ENCODE peak calls at places on chromosomes 11 and 22, in five cellular contexts. One of them, this sample, is unnamed.

GRCh38 chr11:69942333-69942820 is 123.2 kb upstream of the FGF3 start:
- DNase-seq in MCF 10A: no peak
- DNase-seq in progenitor cell of endocrine pancreas: no peak
- DNase-seq in tibial nerve: no peak
- DNase-seq in psoas muscle: no peak
- DNase-seq in this sample: no peak

GRCh38 chr22:17569971-17570511 is 6.7 kb downstream of the SLC25A18 start:
- DNase-seq in MCF 10A: peak; percentile 71
- DNase-seq in progenitor cell of endocrine pancreas: no peak
- DNase-seq in tibial nerve: no peak
- DNase-seq in psoas muscle: no peak
- DNase-seq in this sample: no peak

GRCh38 chr11:74091549-74091948 is 79.3 kb downstream of the C2CD3 start:
- DNase-seq in MCF 10A: no peak
- DNase-seq in progenitor cell of endocrine pancreas: no peak
- DNase-seq in tibial nerve: no peak
- DNase-seq in psoas muscle: no peak
- DNase-seq in this sample: no peak

GRCh38 chr11:108754901-108755625 is 90.2 kb downstream of the DDX10 start:
- DNase-seq in MCF 10A: peak; percentile 40
- DNase-seq in progenitor cell of endocrine pancreas: no peak
- DNase-seq in tibial nerve: peak; percentile 45
- DNase-seq in psoas muscle: no peak
- DNase-seq in this sample: no peak

GRCh38 chr11:35066783-35067476 is 72.0 kb upstream of the CD44 start:
- DNase-seq in MCF 10A: no peak
- DNase-seq in progenitor cell of endocrine pancreas: no peak
- DNase-seq in tibial nerve: no peak
- DNase-seq in psoas muscle: no peak
- DNase-seq in this sample: no peak

GRCh38 chr22:47125603-47126002 is 363.2 kb downstream of the TBC1D22A start:
- DNase-seq in MCF 10A: no peak
- DNase-seq in progenitor cell of endocrine pancreas: no peak
- DNase-seq in tibial nerve: no peak
- DNase-seq in psoas muscle: no peak
- DNase-seq in this sample: no peak

GRCh38 chr11:129021295-129021694 is 78.6 kb upstream of the TP53AIP1 start:
- DNase-seq in MCF 10A: no peak
- DNase-seq in progenitor cell of endocrine pancreas: no peak
- DNase-seq in tibial nerve: no peak
- DNase-seq in psoas muscle: no peak
- DNase-seq in this sample: no peak

GRCh38 chr11:11037162-11037732 is 179.4 kb upstream of the ZBED5 start:
- DNase-seq in MCF 10A: no peak
- DNase-seq in progenitor cell of endocrine pancreas: no peak
- DNase-seq in tibial nerve: no peak
- DNase-seq in psoas muscle: no peak
- DNase-seq in this sample: no peak

GRCh38 chr11:48082771-48083170 is 102.4 kb downstream of the PTPRJ start:
- DNase-seq in MCF 10A: no peak
- DNase-seq in progenitor cell of endocrine pancreas: no peak
- DNase-seq in tibial nerve: no peak
- DNase-seq in psoas muscle: no peak
- DNase-seq in this sample: no peak

GRCh38 chr11:93059074-93059957 is 89.9 kb downstream of the MTNR1B start:
- DNase-seq in MCF 10A: no peak
- DNase-seq in progenitor cell of endocrine pancreas: no peak
- DNase-seq in tibial nerve: no peak
- DNase-seq in psoas muscle: no peak
- DNase-seq in this sample: no peak

GRCh38 chr22:24138649-24139420 is 42.5 kb upstream of the SUSD2 start:
- DNase-seq in MCF 10A: no peak
- DNase-seq in progenitor cell of endocrine pancreas: no peak
- DNase-seq in tibial nerve: no peak
- DNase-seq in psoas muscle: no peak
- DNase-seq in this sample: no peak

GRCh38 chr11:71334191-71334590 is 81.8 kb upstream of the SHANK2 start:
- DNase-seq in MCF 10A: no peak
- DNase-seq in progenitor cell of endocrine pancreas: no peak
- DNase-seq in tibial nerve: no peak
- DNase-seq in psoas muscle: peak; percentile 23
- DNase-seq in this sample: no peak

GRCh38 chr11:37496196-37496595 is 898.2 kb upstream of the RAG2 start:
- DNase-seq in MCF 10A: no peak
- DNase-seq in progenitor cell of endocrine pancreas: no peak
- DNase-seq in tibial nerve: no peak
- DNase-seq in psoas muscle: no peak
- DNase-seq in this sample: no peak

GRCh38 chr22:29907753-29908515 is 25.0 kb downstream of the MTMR3 start:
- DNase-seq in MCF 10A: peak; percentile 98
- DNase-seq in progenitor cell of endocrine pancreas: no peak
- DNase-seq in tibial nerve: peak; percentile 46
- DNase-seq in psoas muscle: peak; percentile 90
- DNase-seq in this sample: no peak

GRCh38 chr11:1010006-1010405 is 26.5 kb downstream of the MUC6 start:
- DNase-seq in MCF 10A: no peak
- DNase-seq in progenitor cell of endocrine pancreas: no peak
- DNase-seq in tibial nerve: no peak
- DNase-seq in psoas muscle: no peak
- DNase-seq in this sample: no peak

GRCh38 chr11:33652001-33652400 is 48.6 kb downstream of the C11orf91 start:
- DNase-seq in MCF 10A: no peak
- DNase-seq in progenitor cell of endocrine pancreas: no peak
- DNase-seq in tibial nerve: no peak
- DNase-seq in psoas muscle: no peak
- DNase-seq in this sample: no peak

GRCh38 chr22:26577081-26577480 is 12.9 kb downstream of the TPST2 start:
- DNase-seq in MCF 10A: no peak
- DNase-seq in progenitor cell of endocrine pancreas: no peak
- DNase-seq in tibial nerve: no peak
- DNase-seq in psoas muscle: no peak
- DNase-seq in this sample: no peak

GRCh38 chr22:42152661-42153270 is 22.2 kb upstream of the CYP2D6 start:
- DNase-seq in MCF 10A: no peak
- DNase-seq in progenitor cell of endocrine pancreas: no peak
- DNase-seq in tibial nerve: no peak
- DNase-seq in psoas muscle: no peak
- DNase-seq in this sample: no peak

GRCh38 chr11:118366287-118366686 is 6.9 kb downstream of the UBE4A start:
- DNase-seq in MCF 10A: no peak
- DNase-seq in progenitor cell of endocrine pancreas: no peak
- DNase-seq in tibial nerve: no peak
- DNase-seq in psoas muscle: no peak
- DNase-seq in this sample: no peak

GRCh38 chr11:33920838-33921613 is 29.1 kb upstream of the LMO2 start:
- DNase-seq in MCF 10A: no peak
- DNase-seq in progenitor cell of endocrine pancreas: no peak
- DNase-seq in tibial nerve: no peak
- DNase-seq in psoas muscle: no peak
- DNase-seq in this sample: no peak

GRCh38 chr11:117145393-117145761 is 1.3 kb downstream of the PAFAH1B2 start:
- DNase-seq in MCF 10A: peak; percentile 44
- DNase-seq in progenitor cell of endocrine pancreas: no peak
- DNase-seq in tibial nerve: no peak
- DNase-seq in psoas muscle: no peak
- DNase-seq in this sample: peak; percentile 7

GRCh38 chr22:19244600-19245352 is 46.7 kb downstream of the CLTCL1 start:
- DNase-seq in MCF 10A: no peak
- DNase-seq in progenitor cell of endocrine pancreas: no peak
- DNase-seq in tibial nerve: no peak
- DNase-seq in psoas muscle: no peak
- DNase-seq in this sample: no peak

GRCh38 chr11:63639195-63639832 is 25.1 kb upstream of the PLAAT3 start:
- DNase-seq in MCF 10A: no peak
- DNase-seq in progenitor cell of endocrine pancreas: no peak
- DNase-seq in tibial nerve: no peak
- DNase-seq in psoas muscle: no peak
- DNase-seq in this sample: no peak

GRCh38 chr11:67357831-67358555 is 4.6 kb upstream of the POLD4 start:
- DNase-seq in MCF 10A: peak; percentile 72
- DNase-seq in progenitor cell of endocrine pancreas: no peak
- DNase-seq in tibial nerve: no peak
- DNase-seq in psoas muscle: no peak
- DNase-seq in this sample: no peak

GRCh38 chr11:65504671-65505433 is 6.0 kb downstream of the MALAT1 start:
- DNase-seq in MCF 10A: no peak
- DNase-seq in progenitor cell of endocrine pancreas: no peak
- DNase-seq in tibial nerve: no peak
- DNase-seq in psoas muscle: no peak
- DNase-seq in this sample: no peak

DNA sequence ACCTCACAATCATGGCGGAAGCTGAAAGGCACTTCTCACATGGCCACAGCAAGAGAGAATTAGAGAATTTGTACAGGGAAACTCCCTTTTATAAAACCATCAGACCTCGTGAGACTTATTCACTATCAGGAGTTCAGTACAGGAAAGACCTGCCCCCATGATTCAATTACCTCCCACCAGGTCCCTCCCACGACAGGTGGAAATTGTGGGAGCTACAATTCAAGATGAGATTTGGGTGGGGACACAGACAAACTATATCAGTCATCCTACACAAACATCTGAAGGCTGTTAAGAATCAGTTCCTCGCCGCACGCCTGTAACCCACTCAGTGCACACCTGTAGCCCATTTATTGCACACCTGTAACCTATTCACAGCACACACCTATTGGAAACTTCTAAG is 39.8 kb downstream of the CHST1 start:
- DNase-seq in MCF 10A: no peak
- DNase-seq in progenitor cell of endocrine pancreas: no peak
- DNase-seq in tibial nerve: no peak
- DNase-seq in psoas muscle: no peak
- DNase-seq in this sample: no peak
- TF ChIP-seq CTCF in MCF 10A: no peak
- TF ChIP-seq CTCF in progenitor cell of endocrine pancreas: no peak
- TF ChIP-seq CTCF in tibial nerve: no peak
- TF ChIP-seq CTCF in psoas muscle: no peak
- TF ChIP-seq CTCF in this sample: no peak

DNA sequence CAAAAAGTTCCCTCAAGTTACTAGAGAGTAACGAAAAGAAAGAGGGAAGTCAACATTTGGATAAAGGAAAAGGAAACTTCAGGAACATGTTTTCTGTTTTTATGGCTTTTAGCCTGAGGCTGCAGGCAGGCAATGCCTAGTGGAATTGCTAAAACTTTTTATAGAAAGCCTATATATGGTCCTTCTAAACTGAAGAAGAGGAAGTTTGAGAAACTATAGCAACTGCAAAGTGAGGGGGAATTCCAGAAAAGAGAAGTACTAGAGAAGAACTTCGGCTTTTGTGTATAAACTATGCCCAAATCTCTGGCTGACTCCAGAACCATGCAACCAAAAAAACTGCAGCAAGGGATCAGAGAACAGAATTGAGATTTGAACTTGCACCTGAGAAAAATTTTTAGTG is 74.3 kb upstream of the ARHGAP42 start:
- DNase-seq in MCF 10A: no peak
- DNase-seq in progenitor cell of endocrine pancreas: no peak
- DNase-seq in tibial nerve: no peak
- DNase-seq in psoas muscle: no peak
- DNase-seq in this sample: no peak
- TF ChIP-seq CTCF in MCF 10A: no peak
- TF ChIP-seq CTCF in progenitor cell of endocrine pancreas: no peak
- TF ChIP-seq CTCF in tibial nerve: no peak
- TF ChIP-seq CTCF in psoas muscle: no peak
- TF ChIP-seq CTCF in this sample: no peak

GRCh38 chr11:82676483-82677094 is 57.1 kb downstream of the FAM181B start:
- DNase-seq in MCF 10A: peak; percentile 13
- DNase-seq in progenitor cell of endocrine pancreas: no peak
- DNase-seq in tibial nerve: no peak
- DNase-seq in psoas muscle: no peak
- DNase-seq in this sample: no peak
- TF ChIP-seq CTCF in MCF 10A: peak; percentile 58
- TF ChIP-seq CTCF in progenitor cell of endocrine pancreas: peak; percentile 37
- TF ChIP-seq CTCF in tibial nerve: no peak
- TF ChIP-seq CTCF in psoas muscle: peak; percentile 16
- TF ChIP-seq CTCF in this sample: peak; percentile 69

GRCh38 chr22:39227542-39228272 is 17.1 kb downstream of the PDGFB start:
- DNase-seq in MCF 10A: no peak
- DNase-seq in progenitor cell of endocrine pancreas: no peak
- DNase-seq in tibial nerve: no peak
- DNase-seq in psoas muscle: peak; percentile 60
- DNase-seq in this sample: no peak
- TF ChIP-seq CTCF in MCF 10A: no peak
- TF ChIP-seq CTCF in progenitor cell of endocrine pancreas: no peak
- TF ChIP-seq CTCF in tibial nerve: no peak
- TF ChIP-seq CTCF in psoas muscle: no peak
- TF ChIP-seq CTCF in this sample: no peak

GRCh38 chr11:75735181-75735845 is 17.7 kb downstream of the MOGAT2 start:
- DNase-seq in MCF 10A: no peak
- DNase-seq in progenitor cell of endocrine pancreas: no peak
- DNase-seq in tibial nerve: no peak
- DNase-seq in psoas muscle: no peak
- DNase-seq in this sample: no peak

GRCh38 chr11:75728992-75729391 is 11.4 kb downstream of the MOGAT2 start:
- DNase-seq in MCF 10A: no peak
- DNase-seq in progenitor cell of endocrine pancreas: no peak
- DNase-seq in tibial nerve: no peak
- DNase-seq in psoas muscle: no peak
- DNase-seq in this sample: no peak

GRCh38 chr11:75734491-75735180 is 17.0 kb downstream of the MOGAT2 start:
- DNase-seq in MCF 10A: no peak
- DNase-seq in progenitor cell of endocrine pancreas: no peak
- DNase-seq in tibial nerve: no peak
- DNase-seq in psoas muscle: no peak
- DNase-seq in this sample: no peak

GRCh38 chr11:75733346-75734107 is 15.9 kb downstream of the MOGAT2 start:
- DNase-seq in MCF 10A: no peak
- DNase-seq in progenitor cell of endocrine pancreas: no peak
- DNase-seq in tibial nerve: no peak
- DNase-seq in psoas muscle: no peak
- DNase-seq in this sample: no peak

GRCh38 chr11:75731095-75731494 is 13.5 kb downstream of the MOGAT2 start:
- DNase-seq in MCF 10A: no peak
- DNase-seq in progenitor cell of endocrine pancreas: no peak
- DNase-seq in tibial nerve: no peak
- DNase-seq in psoas muscle: no peak
- DNase-seq in this sample: no peak
- TF ChIP-seq CTCF in MCF 10A: no peak
- TF ChIP-seq CTCF in progenitor cell of endocrine pancreas: no peak
- TF ChIP-seq CTCF in tibial nerve: no peak
- TF ChIP-seq CTCF in psoas muscle: no peak
- TF ChIP-seq CTCF in this sample: no peak

GRCh38 chr11:86627776-86628455 is 44.5 kb downstream of the ME3 start:
- DNase-seq in MCF 10A: no peak
- DNase-seq in progenitor cell of endocrine pancreas: no peak
- DNase-seq in tibial nerve: no peak
- DNase-seq in psoas muscle: no peak
- DNase-seq in this sample: no peak

GRCh38 chr11:86629070-86629706 is 43.2 kb downstream of the ME3 start:
- DNase-seq in MCF 10A: no peak
- DNase-seq in progenitor cell of endocrine pancreas: no peak
- DNase-seq in tibial nerve: no peak
- DNase-seq in psoas muscle: no peak
- DNase-seq in this sample: no peak

GRCh38 chr11:86637976-86638375 is 34.4 kb downstream of the ME3 start:
- DNase-seq in MCF 10A: no peak
- DNase-seq in progenitor cell of endocrine pancreas: no peak
- DNase-seq in tibial nerve: no peak
- DNase-seq in psoas muscle: no peak
- DNase-seq in this sample: no peak

GRCh38 chr11:86636275-86636674 is 36.1 kb downstream of the ME3 start:
- DNase-seq in MCF 10A: no peak
- DNase-seq in progenitor cell of endocrine pancreas: no peak
- DNase-seq in tibial nerve: no peak
- DNase-seq in psoas muscle: no peak
- DNase-seq in this sample: no peak

GRCh38 chr11:86632499-86633269 is 39.7 kb downstream of the ME3 start:
- DNase-seq in MCF 10A: peak; percentile 79
- DNase-seq in progenitor cell of endocrine pancreas: no peak
- DNase-seq in tibial nerve: no peak
- DNase-seq in psoas muscle: peak; percentile 59
- DNase-seq in this sample: peak; percentile 33
- TF ChIP-seq CTCF in MCF 10A: no peak
- TF ChIP-seq CTCF in progenitor cell of endocrine pancreas: no peak
- TF ChIP-seq CTCF in tibial nerve: no peak
- TF ChIP-seq CTCF in psoas muscle: peak; percentile 23
- TF ChIP-seq CTCF in this sample: no peak